ENCODE peak calls at places on chromosome 2, in seven cellular contexts. S is fibroblast of the aortic adventitia, Y is spleen, B is NB4, O is GM13977, N is GM10248, U is kidney. P is an unnamed sample.

GRCh38 chr2:28009732-28010131 is 119.2 kb downstream of the BABAM2 start:
- DNase-seq in S (peak; percentile 13), Y (no peak), B (no peak), O (no peak), N (no peak), U (no peak), P (no peak)

GRCh38 chr2:19540739-19541503 is 182.5 kb upstream of the OSR1 start:
- DNase-seq in S (peak; percentile 93), Y (no peak), B (peak; percentile 20), O (no peak), N (no peak), U (no peak), P (no peak)

GRCh38 chr2:25419678-25420242 is 78.0 kb upstream of the DNMT3A start:
- DNase-seq in S (no peak), Y (no peak), B (peak; percentile 44), O (peak; percentile 66), N (peak; percentile 73), U (no peak), P (peak; percentile 14)

GRCh38 chr2:231670892-231671616 is 37.3 kb upstream of the PTMA start:
- DNase-seq in S (no peak), Y (peak; percentile 87), B (peak; percentile 77), O (no peak), N (no peak), U (peak; percentile 85), P (no peak)

GRCh38 chr2:213253162-213253561 is 31.1 kb upstream of the SPAG16 start:
- DNase-seq in S (no peak), Y (no peak), B (no peak), O (no peak), N (no peak), U (no peak), P (no peak)

GRCh38 chr2:64114063-64114911 is 29.9 kb downstream of the PELI1 start:
- DNase-seq in S (peak; percentile 90), Y (no peak), B (no peak), O (no peak), N (no peak), U (no peak), P (no peak)

GRCh38 chr2:95296036-95296435 is 1.1 kb upstream of the KCNIP3 start:
- DNase-seq in S (no peak), Y (no peak), B (no peak), O (no peak), N (no peak), U (no peak), P (no peak)

GRCh38 chr2:205692095-205692494 is 9.8 kb downstream of the NRP2 start:
- DNase-seq in S (peak; percentile 66), Y (no peak), B (no peak), O (no peak), N (no peak), U (no peak), P (no peak)

GRCh38 chr2:524442-524841 is 152.8 kb downstream of the TMEM18 start:
- DNase-seq in S (no peak), Y (no peak), B (no peak), O (no peak), N (no peak), U (no peak), P (no peak)

GRCh38 chr2:111057045-111057444 is 63.7 kb upstream of the BCL2L11 start:
- DNase-seq in S (no peak), Y (no peak), B (no peak), O (no peak), N (no peak), U (peak; percentile 4), P (no peak)

GRCh38 chr2:122182631-122183030 is 427.2 kb downstream of the TSN start:
- DNase-seq in S (no peak), Y (no peak), B (no peak), O (no peak), N (no peak), U (no peak), P (no peak)

GRCh38 chr2:120470041-120470716 is 124.2 kb downstream of the INHBB start:
- DNase-seq in S (peak; percentile 95), Y (peak; percentile 77), B (peak; percentile 93), O (no peak), N (no peak), U (peak; percentile 79), P (no peak)

GRCh38 chr2:130370490-130370889 is 14.6 kb downstream of the PTPN18 start:
- DNase-seq in S (no peak), Y (peak; percentile 86), B (no peak), O (peak; percentile 48), N (peak; percentile 65), U (peak; percentile 54), P (peak; percentile 81)

GRCh38 chr2:239389414-239390329 is 11.1 kb downstream of the HDAC4 start:
- DNase-seq in S (no peak), Y (peak; percentile 36), B (no peak), O (no peak), N (no peak), U (peak; percentile 46), P (no peak)

GRCh38 chr2:1854747-1855146 is 110.4 kb upstream of the PXDN start:
- DNase-seq in S (peak; percentile 53), Y (no peak), B (peak; percentile 42), O (peak; percentile 53), N (no peak), U (no peak), P (peak; percentile 33)

GRCh38 chr2:25903216-25903776 is 25.0 kb upstream of the ASXL2 start:
- DNase-seq in S (no peak), Y (no peak), B (no peak), O (no peak), N (no peak), U (no peak), P (no peak)

GRCh38 chr2:2942225-2942624 is 435.4 kb downstream of the EIPR1 start:
- DNase-seq in S (no peak), Y (no peak), B (no peak), O (no peak), N (no peak), U (peak; percentile 13), P (no peak)

GRCh38 chr2:69538872-69539548 is 101.8 kb upstream of the NFU1 start:
- DNase-seq in S (no peak), Y (no peak), B (peak; percentile 36), O (no peak), N (no peak), U (no peak), P (no peak)

GRCh38 chr2:134027980-134028379 is 225.9 kb upstream of the MGAT5 start:
- DNase-seq in S (no peak), Y (no peak), B (no peak), O (no peak), N (no peak), U (peak; percentile 64), P (no peak)

GRCh38 chr2:48699377-48699951 is 56.1 kb downstream of the LHCGR start:
- DNase-seq in S (no peak), Y (no peak), B (no peak), O (no peak), N (no peak), U (no peak), P (no peak)

GRCh38 chr2:109475531-109476210 is 138.1 kb downstream of the SEPTIN10 start:
- DNase-seq in S (peak; percentile 78), Y (peak; percentile 39), B (peak; percentile 61), O (no peak), N (no peak), U (peak; percentile 33), P (no peak)

GRCh38 chr2:18898271-18898670 is 308.9 kb upstream of the NT5C1B start:
- DNase-seq in S (peak; percentile 49), Y (no peak), B (no peak), O (no peak), N (no peak), U (no peak), P (no peak)

GRCh38 chr2:135800513-135801460 is 36.2 kb downstream of the LCT start:
- DNase-seq in S (no peak), Y (no peak), B (no peak), O (no peak), N (no peak), U (no peak), P (no peak)
- TF ChIP-seq CTCF in S (no peak), Y (no peak), B (peak; percentile 9), O (no peak), N (no peak), U (no peak), P (no peak)

GRCh38 chr2:170821631-170822291 is 5.1 kb downstream of the GAD1 start:
- DNase-seq in S (no peak), Y (peak; percentile 72), B (no peak), O (no peak), N (no peak), U (no peak), P (no peak)

GRCh38 chr2:170822885-170823799 is 6.5 kb downstream of the GAD1 start:
- DNase-seq in S (no peak), Y (peak; percentile 76), B (peak; percentile 72), O (no peak), N (no peak), U (peak; percentile 79), P (peak; percentile 36)

GRCh38 chr2:170820647-170821630 is 4.3 kb downstream of the GAD1 start:
- DNase-seq in S (no peak), Y (no peak), B (no peak), O (peak; percentile 77), N (peak; percentile 57), U (no peak), P (no peak)

GRCh38 chr2:170823800-170824153 is 7.1 kb downstream of the GAD1 start:
- DNase-seq in S (no peak), Y (no peak), B (peak; percentile 65), O (no peak), N (no peak), U (no peak), P (no peak)

DNA sequence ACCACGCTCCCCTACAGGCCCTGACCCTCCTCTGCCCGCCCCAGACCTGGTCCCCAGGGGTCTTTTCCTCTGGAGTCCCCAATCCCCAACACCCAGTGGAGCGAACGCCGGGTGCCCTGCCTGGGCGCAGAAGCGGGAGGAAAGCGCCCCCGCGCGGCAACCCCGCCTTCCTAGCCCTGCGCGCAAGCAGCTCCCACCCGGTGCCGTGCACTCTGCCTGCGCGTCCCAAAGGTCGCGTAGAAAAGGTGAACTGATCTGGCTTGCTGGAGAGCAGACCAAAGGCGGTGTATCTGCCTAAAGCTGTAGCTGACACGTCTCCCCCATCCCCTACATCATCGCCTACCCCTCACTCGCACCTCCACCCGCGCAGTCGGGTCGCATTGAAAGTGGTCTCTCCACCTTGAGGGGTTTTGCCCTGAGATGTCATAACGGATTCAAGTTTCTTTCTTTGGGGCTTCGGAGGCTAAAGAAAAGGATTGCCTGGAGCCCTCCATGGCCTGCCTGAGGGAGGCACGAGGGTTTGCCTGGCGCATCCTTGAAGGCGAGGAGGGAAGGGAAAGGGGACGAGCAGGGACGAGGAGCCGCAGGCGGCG is 5.7 kb downstream of the GAD1 start:
- DNase-seq in S (no peak), Y (peak; percentile 76), B (no peak), O (peak; percentile 62), N (peak; percentile 38), U (no peak), P (peak; percentile 65)
- TF ChIP-seq CTCF in S (no peak), Y (no peak), B (peak; percentile 40), O (peak; percentile 65), N (peak; percentile 9), U (peak; percentile 6), P (no peak)

GRCh38 chr2:204183608-204184007 is 247.0 kb downstream of the ICOS start:
- DNase-seq in S (no peak), Y (no peak), B (no peak), O (no peak), N (no peak), U (no peak), P (no peak)
- TF ChIP-seq CTCF in S (no peak), Y (no peak), B (no peak), O (no peak), N (no peak), U (no peak), P (no peak)

DNA sequence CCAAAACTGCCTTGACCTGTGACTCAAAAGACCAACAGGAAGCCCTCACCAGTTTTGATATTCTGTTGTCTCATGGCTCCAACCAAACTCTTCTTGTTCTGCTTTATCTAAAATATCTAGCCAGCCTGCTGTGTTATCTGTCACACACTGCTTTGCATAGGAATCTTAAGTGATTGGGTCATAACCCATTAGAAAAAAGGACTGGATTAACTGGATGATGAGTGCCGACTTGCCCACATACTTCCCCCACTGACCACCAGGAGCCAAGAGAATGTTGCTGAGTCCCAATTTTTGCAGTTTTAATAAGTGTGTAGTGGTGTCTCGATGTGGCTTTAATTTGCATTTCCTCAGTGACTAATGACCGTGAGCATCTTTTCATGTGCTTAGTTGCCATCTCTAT is 6.5 kb downstream of the MOGAT1 start:
- DNase-seq in S (no peak), Y (no peak), B (no peak), O (no peak), N (no peak), U (no peak), P (no peak)
- TF ChIP-seq CTCF in S (no peak), Y (no peak), B (no peak), O (no peak), N (no peak), U (no peak), P (no peak)

P was measured in activated CD8-positive, alpha-beta T cell treated with anti-CD3 and anti-CD28 coated beads for 36 hours.